ENCODE peak calls at places on chromosomes 5 and 9, in five cellular contexts. P is IMR-90, Z is tibial artery, C is cardiac muscle cell, M is heart right ventricle. H is an unnamed sample.

GRCh38 chr9:114282926-114283325 is 40.0 kb upstream of the ORM1 start:
- DNase-seq in P (peak), Z (no peak), C (peak), M (no peak), H (no peak)

GRCh38 chr5:35195472-35195852 is 34.8 kb downstream of the PRLR start:
- DNase-seq in P (no peak), Z (no peak), C (no peak), M (no peak), H (no peak)

GRCh38 chr9:36609306-36609705 is 36.6 kb downstream of the MELK start:
- DNase-seq in P (no peak), Z (no peak), C (no peak), M (no peak), H (no peak)

GRCh38 chr9:95261890-95262289 is 55.6 kb downstream of the FANCC start:
- DNase-seq in P (peak), Z (no peak), C (peak), M (no peak), H (no peak)

GRCh38 chr9:75612205-75612604 is 278.3 kb upstream of the PCSK5 start:
- DNase-seq in P (no peak), Z (no peak), C (no peak), M (no peak), H (no peak)

GRCh38 chr9:121871431-121872025 is 220.1 kb downstream of the DAB2IP start:
- DNase-seq in P (peak), Z (no peak), C (no peak), M (no peak), H (no peak)

GRCh38 chr9:37374892-37375291 is 47.6 kb upstream of the GRHPR start:
- DNase-seq in P (no peak), Z (no peak), C (no peak), M (no peak), H (no peak)

GRCh38 chr9:133334161-133334560 is 1.8 kb downstream of the SURF6 start:
- DNase-seq in P (no peak), Z (no peak), C (no peak), M (no peak), H (no peak)

GRCh38 chr5:19988447-19988846 is 447 bp upstream of the CDH18 start:
- DNase-seq in P (no peak), Z (no peak), C (no peak), M (no peak), H (no peak)

GRCh38 chr5:135465391-135466122 is 13.4 kb upstream of the TIFAB start:
- DNase-seq in P (no peak), Z (no peak), C (no peak), M (no peak), H (no peak)

GRCh38 chr5:42767491-42768105 is 11.0 kb downstream of the CCDC152 start:
- DNase-seq in P (peak), Z (no peak), C (peak), M (no peak), H (no peak)

GRCh38 chr9:27088981-27089380 is 20.0 kb upstream of the TEK start:
- DNase-seq in P (peak), Z (no peak), C (peak), M (no peak), H (no peak)

GRCh38 chr9:137485343-137486140 is 26.4 kb upstream of the NSMF start:
- DNase-seq in P (no peak), Z (no peak), C (no peak), M (no peak), H (no peak)

GRCh38 chr5:150523472-150524350 is 15.8 kb downstream of the NDST1 start:
- DNase-seq in P (peak), Z (peak), C (peak), M (no peak), H (peak)

GRCh38 chr9:22342489-22343217 is 104.0 kb upstream of the DMRTA1 start:
- DNase-seq in P (peak), Z (peak), C (peak), M (no peak), H (no peak)

GRCh38 chr9:109574061-109574882 is 76.2 kb upstream of the PTPN3 start:
- DNase-seq in P (peak), Z (no peak), C (peak), M (no peak), H (no peak)

GRCh38 chr5:140261403-140262171 is 41.3 kb downstream of the PFDN1 start:
- DNase-seq in P (peak), Z (peak), C (peak), M (peak), H (no peak)

GRCh38 chr9:93567271-93567959 is 9.0 kb upstream of the PHF2 start:
- DNase-seq in P (no peak), Z (no peak), C (no peak), M (no peak), H (no peak)

GRCh38 chr9:69946800-69947437 is 96.7 kb upstream of the MAMDC2 start:
- DNase-seq in P (peak), Z (no peak), C (peak), M (no peak), H (no peak)

GRCh38 chr5:93053825-93054224 is 527.2 kb downstream of the NR2F1-AS1 start:
- DNase-seq in P (peak), Z (no peak), C (peak), M (no peak), H (no peak)

GRCh38 chr5:62692946-62693713 is 114.5 kb downstream of the LRRC70 start:
- DNase-seq in P (no peak), Z (no peak), C (no peak), M (no peak), H (no peak)

GRCh38 chr9:125241000-125241862 is at the start of gene HSPA5:
- DNase-seq in P (peak), Z (peak), C (peak), M (peak), H (peak)

GRCh38 chr5:153629027-153629426 is 138.6 kb downstream of the GRIA1 start:
- DNase-seq in P (peak), Z (peak), C (peak), M (no peak), H (no peak)

GRCh38 chr9:15735083-15735974 is 182.5 kb downstream of the CCDC171 start:
- DNase-seq in P (peak), Z (no peak), C (peak), M (no peak), H (no peak)

GRCh38 chr5:74586831-74587230 is 53.7 kb downstream of the ENC1 start:
- DNase-seq in P (no peak), Z (no peak), C (no peak), M (no peak), H (no peak)
- H3K27ac ChIP-seq in P (no peak), Z (no peak), C (no peak), M (peak), H (no peak)

DNA sequence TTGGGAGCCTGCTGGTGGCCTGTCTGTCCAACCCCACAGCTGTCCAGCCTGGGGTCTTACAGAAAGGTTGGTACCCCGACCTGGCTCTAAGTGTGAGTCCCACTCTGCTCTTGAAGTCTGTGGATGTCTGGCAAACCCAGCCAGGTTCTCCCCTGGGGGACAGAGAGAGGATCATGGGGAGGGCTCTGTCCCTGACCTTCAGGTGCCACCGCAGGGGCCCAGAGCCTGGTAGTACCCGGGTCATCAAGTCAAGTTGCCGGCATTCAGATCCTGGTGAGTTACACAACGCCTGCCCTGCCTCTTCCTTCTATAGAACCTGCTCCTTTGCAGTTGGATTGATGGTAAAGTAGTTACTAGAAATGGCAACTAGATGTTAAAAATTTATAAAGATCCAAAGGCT is 66.7 kb downstream of the ADAMTS2 start:
- DNase-seq in P (no peak), Z (no peak), C (no peak), M (no peak), H (no peak)
- H3K27ac ChIP-seq in P (peak), Z (peak), C (no peak), M (no peak), H (no peak)

GRCh38 chr9:18606281-18606680 is 132.3 kb downstream of the ADAMTSL1 start:
- DNase-seq in P (peak), Z (no peak), C (no peak), M (no peak), H (no peak)
- H3K27ac ChIP-seq in P (no peak), Z (peak), C (no peak), M (peak), H (no peak)

DNA sequence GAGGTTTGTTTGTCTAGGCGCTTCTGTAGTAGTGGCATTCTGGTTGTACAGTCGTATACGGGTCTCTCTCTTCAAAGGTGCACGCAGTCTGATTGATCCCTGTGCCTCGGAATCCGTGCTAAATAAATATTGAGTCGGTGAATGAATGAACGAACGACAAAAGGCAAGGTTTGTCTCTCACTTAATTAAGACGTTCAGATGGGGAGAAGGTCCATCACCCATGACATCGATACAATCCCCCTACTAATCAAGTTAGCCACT is 500 bp upstream of the CREBRF start:
- DNase-seq in P (no peak), Z (no peak), C (no peak), M (no peak), H (no peak)
- H3K27ac ChIP-seq in P (peak), Z (peak), C (no peak), M (peak), H (peak)

DNA sequence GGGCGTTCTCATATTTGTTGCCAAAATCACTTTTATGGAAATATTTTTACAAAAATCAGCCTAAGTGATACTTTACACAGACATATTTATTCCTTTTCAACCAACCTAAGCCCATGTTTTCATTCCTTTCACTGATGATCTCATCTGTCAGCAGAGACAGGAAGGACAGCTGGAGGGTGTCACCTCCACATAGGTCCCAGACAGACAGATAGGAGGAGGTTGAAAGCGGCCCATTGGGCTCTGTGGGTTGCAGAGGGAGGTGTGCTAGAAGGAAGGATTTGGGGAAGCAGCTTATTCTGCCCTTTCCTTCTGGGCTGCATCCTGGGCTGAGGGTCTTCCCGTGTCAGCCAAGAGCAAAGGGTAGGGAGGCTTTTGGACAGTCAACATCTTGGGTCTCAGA is 26.0 kb upstream of the SEMA4D start:
- DNase-seq in P (no peak), Z (no peak), C (no peak), M (no peak), H (no peak)
- H3K27ac ChIP-seq in P (no peak), Z (no peak), C (no peak), M (no peak), H (no peak)

GRCh38 chr9:127826253-127826913 is 23.7 kb downstream of the FPGS start:
- DNase-seq in P (no peak), Z (no peak), C (no peak), M (no peak), H (no peak)
- H3K27ac ChIP-seq in P (no peak), Z (peak), C (no peak), M (peak), H (no peak)

DNA sequence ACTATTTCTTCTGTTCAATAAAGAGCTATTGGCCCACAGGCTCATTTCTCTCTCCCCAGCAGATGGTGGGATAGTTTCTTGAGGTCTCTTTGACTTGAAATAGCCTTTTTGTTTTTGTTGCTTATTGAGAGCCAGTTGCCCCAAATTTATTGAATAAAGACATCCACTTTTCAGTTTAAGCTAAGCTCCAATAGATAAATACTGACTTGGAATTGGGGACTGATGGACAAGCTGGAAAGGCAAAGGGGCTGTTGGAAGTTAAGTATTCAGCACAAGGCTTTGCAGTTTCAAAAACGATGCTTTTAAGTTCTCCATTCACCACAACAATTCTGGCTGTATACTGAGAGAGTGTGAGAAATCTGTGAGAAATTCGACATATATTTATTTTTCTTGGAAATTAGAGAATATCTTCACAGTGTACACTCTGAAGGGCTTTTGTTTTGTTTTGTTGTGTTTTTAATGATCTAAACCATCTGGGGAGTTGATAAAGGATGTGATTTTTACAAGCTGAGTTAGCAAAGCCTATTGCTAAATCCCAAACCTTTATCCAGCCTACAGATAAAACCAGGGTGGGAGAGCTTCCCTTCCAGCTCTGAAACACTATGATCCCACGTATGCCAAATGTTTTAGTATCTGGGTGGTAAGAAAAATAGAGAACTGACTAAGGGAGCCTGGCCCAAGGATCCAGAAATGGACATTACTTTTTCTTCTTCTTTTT is 290.4 kb upstream of the MPDZ start:
- DNase-seq in P (no peak), Z (no peak), C (peak), M (no peak), H (no peak)
- H3K27ac ChIP-seq in P (no peak), Z (peak), C (no peak), M (peak), H (peak)

GRCh38 chr5:132086277-132086794 is 12.7 kb downstream of the CSF2 start:
- DNase-seq in P (peak), Z (peak), C (peak), M (peak), H (no peak)

GRCh38 chr5:132085686-132086085 is 12.1 kb downstream of the CSF2 start:
- DNase-seq in P (no peak), Z (no peak), C (no peak), M (no peak), H (no peak)

GRCh38 chr5:132087661-132088060 is 14.1 kb downstream of the CSF2 start:
- DNase-seq in P (no peak), Z (no peak), C (no peak), M (no peak), H (no peak)

GRCh38 chr5:132089363-132089762 is 15.8 kb downstream of the CSF2 start:
- DNase-seq in P (no peak), Z (no peak), C (no peak), M (no peak), H (no peak)

DNA sequence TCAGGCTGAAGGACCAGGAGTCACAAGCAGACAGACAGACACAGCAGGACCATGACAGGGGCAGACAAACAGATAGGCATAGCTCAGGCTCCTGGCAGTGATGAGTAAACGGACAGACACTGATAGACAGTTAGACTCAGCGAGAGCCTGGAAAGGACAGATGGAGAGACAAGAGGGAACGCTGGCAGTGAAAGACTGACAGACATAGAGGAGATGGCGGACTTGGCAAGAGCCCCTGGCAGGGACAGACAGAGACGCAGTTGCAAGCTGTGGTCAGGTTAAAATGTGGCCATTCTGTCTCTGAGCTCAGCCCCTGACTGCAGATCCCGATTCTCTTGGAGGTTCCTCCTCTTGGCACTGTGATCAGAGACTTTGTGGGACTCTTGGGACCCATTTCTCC is 13.6 kb downstream of the CSF2 start:
- DNase-seq in P (no peak), Z (no peak), C (no peak), M (no peak), H (no peak)
- H3K27ac ChIP-seq in P (no peak), Z (no peak), C (no peak), M (peak), H (no peak)